ENCODE peak calls at places on chromosomes 5 and 9, in six cellular contexts. One of them, this sample, is unnamed.
A peak's percentile ranks its signal among the peaks of the same experiment; 100 is the strongest.

GRCh38 chr9:83425240-83425639 is 113.0 kb downstream of the FRMD3 start:
- DNase-seq in nephron progenitor cell: no peak
- DNase-seq in mesothelial cell of epicardium: no peak
- DNase-seq in GM13976: no peak
- DNase-seq in GM13977: no peak
- DNase-seq in HFF-Myc: no peak
- DNase-seq in this sample: no peak

GRCh38 chr9:127772603-127773002 is 5.9 kb downstream of the SH2D3C start:
- DNase-seq in mesothelial cell of epicardium: no peak
- DNase-seq in HFF-Myc: no peak
- DNase-seq in nephron progenitor cell: no peak
- DNase-seq in GM13976: no peak
- DNase-seq in GM13977: no peak
- DNase-seq in this sample: no peak

GRCh38 chr5:41196197-41196596 is 17.1 kb downstream of the C6 start:
- DNase-seq in mesothelial cell of epicardium: no peak
- DNase-seq in HFF-Myc: no peak
- DNase-seq in GM13976: no peak
- DNase-seq in GM13977: no peak
- DNase-seq in nephron progenitor cell: no peak
- DNase-seq in this sample: no peak

GRCh38 chr5:76583163-76584047 is 39.8 kb downstream of the F2RL2 start:
- DNase-seq in GM13976: no peak
- DNase-seq in nephron progenitor cell: no peak
- DNase-seq in mesothelial cell of epicardium: no peak
- DNase-seq in GM13977: no peak
- DNase-seq in HFF-Myc: no peak
- DNase-seq in this sample: no peak

GRCh38 chr5:18967637-18968036 is 1020.4 kb downstream of the CDH18 start:
- DNase-seq in GM13976: no peak
- DNase-seq in HFF-Myc: no peak
- DNase-seq in mesothelial cell of epicardium: no peak
- DNase-seq in nephron progenitor cell: no peak
- DNase-seq in GM13977: no peak
- DNase-seq in this sample: no peak

GRCh38 chr5:146345578-146346366 is 7.1 kb downstream of the POU4F3 start:
- DNase-seq in GM13977: no peak
- DNase-seq in mesothelial cell of epicardium: no peak
- DNase-seq in nephron progenitor cell: peak; percentile 57
- DNase-seq in GM13976: no peak
- DNase-seq in HFF-Myc: no peak
- DNase-seq in this sample: no peak

GRCh38 chr9:36780186-36780585 is 207.5 kb downstream of the MELK start:
- DNase-seq in HFF-Myc: no peak
- DNase-seq in nephron progenitor cell: no peak
- DNase-seq in GM13976: no peak
- DNase-seq in mesothelial cell of epicardium: no peak
- DNase-seq in GM13977: no peak
- DNase-seq in this sample: no peak

GRCh38 chr9:14670718-14671117 is 22.5 kb downstream of the ZDHHC21 start:
- DNase-seq in mesothelial cell of epicardium: no peak
- DNase-seq in GM13977: no peak
- DNase-seq in HFF-Myc: no peak
- DNase-seq in GM13976: no peak
- DNase-seq in nephron progenitor cell: no peak
- DNase-seq in this sample: no peak

GRCh38 chr9:124576751-124577150 is 69.6 kb upstream of the NR5A1 start:
- DNase-seq in nephron progenitor cell: no peak
- DNase-seq in GM13977: no peak
- DNase-seq in GM13976: no peak
- DNase-seq in mesothelial cell of epicardium: no peak
- DNase-seq in HFF-Myc: no peak
- DNase-seq in this sample: no peak

GRCh38 chr5:37685211-37685610 is 154.6 kb downstream of the GDNF start:
- DNase-seq in mesothelial cell of epicardium: no peak
- DNase-seq in GM13977: no peak
- DNase-seq in HFF-Myc: no peak
- DNase-seq in GM13976: no peak
- DNase-seq in nephron progenitor cell: no peak
- DNase-seq in this sample: no peak

GRCh38 chr5:100667021-100667671 is 132.0 kb downstream of the FAM174A start:
- DNase-seq in mesothelial cell of epicardium: no peak
- DNase-seq in nephron progenitor cell: no peak
- DNase-seq in GM13976: no peak
- DNase-seq in HFF-Myc: no peak
- DNase-seq in GM13977: no peak
- DNase-seq in this sample: no peak

GRCh38 chr9:34590376-34591090 is 1.0 kb upstream of the CNTFR start:
- DNase-seq in GM13977: no peak
- DNase-seq in nephron progenitor cell: peak; percentile 38
- DNase-seq in HFF-Myc: no peak
- DNase-seq in mesothelial cell of epicardium: no peak
- DNase-seq in GM13976: peak; percentile 53
- DNase-seq in this sample: no peak

GRCh38 chr5:152686931-152687330 is 281.9 kb upstream of the NMUR2 start:
- DNase-seq in HFF-Myc: no peak
- DNase-seq in mesothelial cell of epicardium: no peak
- DNase-seq in GM13976: no peak
- DNase-seq in GM13977: no peak
- DNase-seq in nephron progenitor cell: no peak
- DNase-seq in this sample: no peak

GRCh38 chr9:120914953-120915352 is 11.6 kb downstream of the TRAF1 start:
- DNase-seq in HFF-Myc: no peak
- DNase-seq in GM13977: no peak
- DNase-seq in nephron progenitor cell: no peak
- DNase-seq in GM13976: no peak
- DNase-seq in mesothelial cell of epicardium: no peak
- DNase-seq in this sample: no peak

GRCh38 chr5:173537228-173537627 is 79.2 kb downstream of the BOD1 start:
- DNase-seq in GM13977: no peak
- DNase-seq in nephron progenitor cell: no peak
- DNase-seq in HFF-Myc: no peak
- DNase-seq in mesothelial cell of epicardium: no peak
- DNase-seq in GM13976: no peak
- DNase-seq in this sample: no peak

GRCh38 chr5:5886812-5887486 is 464.5 kb downstream of the ICE1 start:
- DNase-seq in GM13976: peak; percentile 83
- DNase-seq in nephron progenitor cell: peak; percentile 58
- DNase-seq in mesothelial cell of epicardium: no peak
- DNase-seq in HFF-Myc: no peak
- DNase-seq in GM13977: peak; percentile 77
- DNase-seq in this sample: no peak

GRCh38 chr5:146745937-146746577 is 132.5 kb downstream of the PPP2R2B start:
- DNase-seq in GM13976: no peak
- DNase-seq in HFF-Myc: no peak
- DNase-seq in GM13977: no peak
- DNase-seq in nephron progenitor cell: no peak
- DNase-seq in mesothelial cell of epicardium: no peak
- DNase-seq in this sample: no peak

GRCh38 chr5:176492431-176492830 is 44.2 kb downstream of the FAF2 start:
- DNase-seq in mesothelial cell of epicardium: no peak
- DNase-seq in GM13976: no peak
- DNase-seq in nephron progenitor cell: no peak
- DNase-seq in HFF-Myc: no peak
- DNase-seq in GM13977: no peak
- DNase-seq in this sample: no peak

GRCh38 chr5:138033275-138033808 is 463 bp upstream of the FAM13B start:
- DNase-seq in nephron progenitor cell: no peak
- DNase-seq in GM13977: peak; percentile 27
- DNase-seq in GM13976: peak; percentile 22
- DNase-seq in mesothelial cell of epicardium: no peak
- DNase-seq in HFF-Myc: no peak
- DNase-seq in this sample: no peak

GRCh38 chr5:132779961-132780360 is 2.9 kb upstream of the SEPTIN8 start:
- DNase-seq in HFF-Myc: no peak
- DNase-seq in nephron progenitor cell: no peak
- DNase-seq in GM13977: no peak
- DNase-seq in GM13976: no peak
- DNase-seq in mesothelial cell of epicardium: no peak
- DNase-seq in this sample: no peak

GRCh38 chr5:80607832-80608231 is 37.8 kb upstream of the ANKRD34B start:
- DNase-seq in GM13977: peak; percentile 34
- DNase-seq in GM13976: peak; percentile 49
- DNase-seq in HFF-Myc: no peak
- DNase-seq in nephron progenitor cell: no peak
- DNase-seq in mesothelial cell of epicardium: no peak
- DNase-seq in this sample: no peak

GRCh38 chr5:149257875-149258705 is 13.6 kb upstream of the AFAP1L1 start:
- DNase-seq in nephron progenitor cell: no peak
- DNase-seq in GM13977: no peak
- DNase-seq in GM13976: no peak
- DNase-seq in HFF-Myc: no peak
- DNase-seq in mesothelial cell of epicardium: no peak
- DNase-seq in this sample: no peak

GRCh38 chr5:138238034-138238433 is 24.9 kb upstream of the CDC23 start:
- DNase-seq in nephron progenitor cell: no peak
- DNase-seq in mesothelial cell of epicardium: no peak
- DNase-seq in GM13977: no peak
- DNase-seq in GM13976: no peak
- DNase-seq in HFF-Myc: no peak
- DNase-seq in this sample: no peak

GRCh38 chr5:58871648-58872242 is 288.9 kb downstream of the RAB3C start:
- DNase-seq in GM13977: peak; percentile 16
- DNase-seq in HFF-Myc: no peak
- DNase-seq in mesothelial cell of epicardium: no peak
- DNase-seq in nephron progenitor cell: peak; percentile 48
- DNase-seq in GM13976: no peak
- DNase-seq in this sample: no peak

GRCh38 chr9:137740311-137740710 is 121.5 kb downstream of the EHMT1 start:
- DNase-seq in mesothelial cell of epicardium: no peak
- DNase-seq in GM13977: no peak
- DNase-seq in nephron progenitor cell: no peak
- DNase-seq in HFF-Myc: no peak
- DNase-seq in GM13976: no peak
- DNase-seq in this sample: no peak

GRCh38 chr9:98730914-98731313 is 22.2 kb upstream of the GABBR2 start:
- DNase-seq in nephron progenitor cell: no peak
- DNase-seq in HFF-Myc: no peak
- DNase-seq in GM13977: no peak
- DNase-seq in mesothelial cell of epicardium: no peak
- DNase-seq in GM13976: no peak
- DNase-seq in this sample: no peak

DNA sequence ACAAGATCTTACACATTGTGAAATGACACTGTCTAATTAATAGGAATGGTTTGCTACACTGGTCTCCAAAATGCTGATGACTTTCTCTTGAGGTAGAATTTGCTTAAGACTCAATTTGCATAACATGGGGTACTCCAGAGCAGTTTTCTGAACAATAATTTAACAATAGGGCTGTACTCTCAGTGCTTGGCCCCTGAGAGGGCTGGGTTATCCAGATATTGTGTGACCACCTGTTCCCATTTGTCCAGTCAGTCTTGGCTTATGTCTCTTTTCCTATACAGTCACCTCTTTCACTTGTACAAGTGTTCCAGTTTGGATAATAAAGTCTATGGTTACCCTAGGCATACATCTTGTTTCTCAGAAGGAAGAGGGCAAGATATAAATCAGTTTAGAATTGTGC is 17.9 kb downstream of the ZSWIM6 start:
- DNase-seq in HFF-Myc: no peak
- DNase-seq in GM13976: no peak
- DNase-seq in nephron progenitor cell: no peak
- DNase-seq in mesothelial cell of epicardium: no peak
- DNase-seq in GM13977: no peak
- DNase-seq in this sample: no peak
- TF ChIP-seq CTCF in HFF-Myc: no peak
- TF ChIP-seq CTCF in GM13976: no peak
- TF ChIP-seq CTCF in nephron progenitor cell: no peak
- TF ChIP-seq CTCF in mesothelial cell of epicardium: no peak
- TF ChIP-seq CTCF in GM13977: no peak
- TF ChIP-seq CTCF in this sample: no peak

DNA sequence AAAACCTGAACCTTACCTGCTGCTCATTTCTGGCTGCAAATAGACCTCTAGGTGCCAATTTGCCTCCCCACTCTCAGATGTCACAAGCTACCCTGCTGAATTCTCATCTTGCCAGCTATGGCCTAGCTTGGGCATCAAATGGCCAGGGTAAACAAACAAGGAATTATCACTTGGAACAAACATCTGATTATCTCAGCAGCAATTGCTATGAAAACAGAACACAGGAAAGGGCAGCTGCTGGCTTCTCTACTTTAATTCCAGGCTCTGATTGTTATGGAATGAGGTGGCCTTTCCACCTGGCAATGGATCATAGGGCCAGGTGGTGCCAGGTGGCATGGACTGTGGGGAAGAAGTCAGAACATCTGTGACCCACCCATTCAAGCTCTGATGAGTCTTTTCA is 505.1 kb downstream of the TLR4 start:
- DNase-seq in HFF-Myc: no peak
- DNase-seq in GM13976: no peak
- DNase-seq in mesothelial cell of epicardium: no peak
- DNase-seq in nephron progenitor cell: no peak
- DNase-seq in GM13977: no peak
- DNase-seq in this sample: no peak
- TF ChIP-seq CTCF in HFF-Myc: no peak
- TF ChIP-seq CTCF in GM13976: no peak
- TF ChIP-seq CTCF in mesothelial cell of epicardium: no peak
- TF ChIP-seq CTCF in nephron progenitor cell: no peak
- TF ChIP-seq CTCF in GM13977: no peak
- TF ChIP-seq CTCF in this sample: no peak

DNA sequence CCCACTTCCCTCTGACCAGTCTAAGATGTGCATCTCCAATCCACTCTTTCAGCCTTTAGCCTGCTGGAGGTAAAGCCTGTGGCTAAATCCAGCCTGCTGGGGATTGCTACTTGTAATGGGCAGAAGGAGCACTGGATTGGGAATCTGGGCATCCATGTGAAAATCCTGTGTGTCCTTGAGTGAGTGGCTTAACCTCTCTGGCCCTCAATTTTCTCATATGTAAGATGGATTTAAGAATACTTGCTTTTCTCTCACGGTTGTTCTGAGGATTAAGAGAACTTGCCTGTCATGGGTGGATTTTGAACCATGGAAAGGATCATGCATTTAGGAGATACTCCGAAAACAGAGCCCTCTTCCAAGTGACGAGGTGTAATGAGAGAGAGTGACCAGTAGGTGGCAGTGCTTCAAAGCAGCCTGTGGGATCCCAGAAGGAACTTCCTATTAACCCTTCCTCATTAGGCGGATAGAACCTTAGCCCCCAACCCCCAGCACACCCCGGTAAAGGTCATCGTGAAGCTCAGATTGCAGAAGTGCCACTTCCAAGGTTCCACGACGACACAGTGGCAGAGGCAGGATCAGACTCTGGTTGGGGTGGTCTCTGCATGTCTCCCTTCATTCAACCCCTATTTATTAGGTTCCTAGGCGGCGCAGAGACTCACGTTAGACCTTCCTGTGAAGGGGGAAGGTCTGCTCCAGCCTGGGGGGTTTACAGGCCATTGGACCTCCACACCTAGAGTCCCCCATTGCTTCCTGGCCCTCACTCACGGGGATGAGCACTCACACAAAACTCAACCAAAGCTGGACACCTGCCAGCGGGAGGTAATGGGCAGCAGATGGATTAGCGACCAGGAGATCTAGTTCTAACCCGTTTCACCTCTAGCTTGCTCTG is 68.7 kb upstream of the ZNF618 start:
- DNase-seq in GM13977: peak; percentile 71
- DNase-seq in nephron progenitor cell: peak; percentile 54
- DNase-seq in HFF-Myc: peak; percentile 31
- DNase-seq in GM13976: peak; percentile 67
- DNase-seq in mesothelial cell of epicardium: no peak
- DNase-seq in this sample: peak; percentile 68
- TF ChIP-seq CTCF in GM13977: peak; percentile 82
- TF ChIP-seq CTCF in nephron progenitor cell: peak; percentile 84
- TF ChIP-seq CTCF in HFF-Myc: peak; percentile 92
- TF ChIP-seq CTCF in GM13976: peak; percentile 82
- TF ChIP-seq CTCF in mesothelial cell of epicardium: peak; percentile 86
- TF ChIP-seq CTCF in this sample: peak; percentile 93

GRCh38 chr9:131276891-131277672 is 772 bp upstream of the FAM78A start:
- DNase-seq in GM13977: peak; percentile 72
- DNase-seq in HFF-Myc: no peak
- DNase-seq in GM13976: peak; percentile 68
- DNase-seq in mesothelial cell of epicardium: no peak
- DNase-seq in nephron progenitor cell: peak; percentile 59
- DNase-seq in this sample: no peak
- TF ChIP-seq CTCF in GM13977: peak; percentile 16
- TF ChIP-seq CTCF in HFF-Myc: no peak
- TF ChIP-seq CTCF in GM13976: peak; percentile 15
- TF ChIP-seq CTCF in mesothelial cell of epicardium: no peak
- TF ChIP-seq CTCF in nephron progenitor cell: no peak
- TF ChIP-seq CTCF in this sample: no peak

This sample was measured in type B pancreatic cell.